ENCODE peak calls at places on chromosome 11, in four cellular contexts. I is sciatic nerve, V is memory B cell, H is KG1. C is an unnamed sample.

GRCh38 chr11:71428861-71429435 is 19.2 kb downstream of the DHCR7 start:
- DNase-seq in I (no peak), V (no peak), H (no peak), C (no peak)

GRCh38 chr11:94032066-94032465 is 10.9 kb downstream of the HEPHL1 start:
- DNase-seq in I (no peak), V (no peak), H (no peak), C (no peak)

GRCh38 chr11:63829823-63830489 is 9.0 kb upstream of the MARK2 start:
- DNase-seq in I (no peak), V (no peak), H (no peak), C (no peak)

GRCh38 chr11:68334923-68335322 is 22.5 kb downstream of the LRP5 start:
- DNase-seq in I (no peak), V (no peak), H (no peak), C (no peak)

GRCh38 chr11:1851437-1852180 is 1.3 kb upstream of the LSP1 start:
- DNase-seq in I (no peak), V (no peak), H (no peak), C (no peak)

GRCh38 chr11:34454308-34455032 is 15.7 kb downstream of the CAT start:
- DNase-seq in I (no peak), V (no peak), H (no peak), C (no peak)

GRCh38 chr11:133815636-133816035 is 29.7 kb downstream of the SPATA19 start:
- DNase-seq in I (no peak), V (no peak), H (no peak), C (no peak)

GRCh38 chr11:44290206-44290605 is 19.7 kb downstream of the ALX4 start:
- DNase-seq in I (no peak), V (no peak), H (no peak), C (no peak)

GRCh38 chr11:114607753-114608459 is 12.3 kb upstream of the NXPE4 start:
- DNase-seq in I (no peak), V (no peak), H (no peak), C (no peak)

GRCh38 chr11:21037836-21038235 is 368.4 kb downstream of the NELL1 start:
- DNase-seq in I (no peak), V (no peak), H (no peak), C (no peak)

GRCh38 chr11:67027943-67028542 is 5.1 kb downstream of the SYT12 start:
- DNase-seq in I (no peak), V (no peak), H (no peak), C (no peak)

GRCh38 chr11:12761029-12761428 is 86.8 kb downstream of the TEAD1 start:
- DNase-seq in I (no peak), V (no peak), H (no peak), C (no peak)

GRCh38 chr11:128828350-128828749 is 38.7 kb downstream of the KCNJ1 start:
- DNase-seq in I (no peak), V (no peak), H (no peak), C (no peak)